ENCODE peak calls at places on chromosome 22, in ten cellular contexts. S, K, X, I, P, C, H, L, U and M are unnamed samples.

GRCh38 chr22:36467042-36467810 is 14.2 kb downstream of the TXN2 start:
- DNase-seq in X (peak; percentile 50), I (no peak), H (no peak), S (no peak), C (no peak), P (no peak), K (no peak), L (no peak), U (peak; percentile 57), M (no peak)

GRCh38 chr22:50270302-50271010 is at the start of gene MAPK11:
- DNase-seq in P (peak; percentile 78), S (peak; percentile 82), H (peak; percentile 83), C (peak; percentile 57), U (peak; percentile 92), L (peak; percentile 73), X (peak; percentile 82), I (peak; percentile 87), K (peak; percentile 73), M (peak; percentile 84)

GRCh38 chr22:43516996-43517635 is 105.3 kb downstream of the MPPED1 start:
- DNase-seq in H (no peak), K (no peak), L (no peak), I (no peak), X (no peak), P (no peak), U (no peak), C (no peak), S (no peak), M (no peak)

GRCh38 chr22:20299736-20300136 is 20.1 kb downstream of the DGCR6L start:
- DNase-seq in I (peak; percentile 84), K (no peak), L (no peak), S (no peak), H (no peak), P (no peak), U (peak; percentile 58), C (no peak), X (peak; percentile 57), M (no peak)

GRCh38 chr22:39517470-39517869 is 2.9 kb upstream of the ATF4 start:
- DNase-seq in C (no peak), I (no peak), H (no peak), K (no peak), U (no peak), X (no peak), P (no peak), L (no peak), S (no peak), M (no peak)

GRCh38 chr22:45525480-45525879 is 22.8 kb downstream of the FBLN1 start:
- DNase-seq in C (no peak), P (no peak), H (no peak), U (no peak), I (no peak), L (no peak), S (no peak), K (no peak), X (no peak), M (no peak)

GRCh38 chr22:24066872-24067271 is 55.8 kb downstream of the CABIN1 start:
- DNase-seq in K (no peak), I (peak; percentile 52), L (no peak), H (no peak), U (no peak), S (no peak), P (no peak), X (no peak), C (no peak), M (no peak)

GRCh38 chr22:32202539-32203180 is 2.2 kb downstream of the RFPL2 start:
- DNase-seq in P (peak; percentile 32), H (no peak), S (peak; percentile 37), X (peak; percentile 53), C (peak; percentile 25), L (peak; percentile 80), K (no peak), I (peak; percentile 83), U (peak; percentile 78), M (no peak)

GRCh38 chr22:17065433-17065832 is 19.4 kb upstream of the IL17RA start:
- DNase-seq in X (no peak), H (no peak), S (no peak), K (no peak), L (no peak), U (no peak), I (no peak), C (no peak), P (no peak), M (no peak)

GRCh38 chr22:29765905-29766631 is 739 bp downstream of the ZMAT5 start:
- DNase-seq in H (no peak), L (no peak), S (peak; percentile 15), U (peak; percentile 20), C (no peak), I (no peak), X (peak; percentile 36), P (no peak), K (no peak), M (no peak)

GRCh38 chr22:41542224-41542623 is 2.0 kb downstream of the POLR3H start:
- DNase-seq in I (no peak), X (no peak), L (no peak), U (no peak), K (no peak), P (no peak), C (no peak), H (no peak), S (no peak), M (no peak)

DNA sequence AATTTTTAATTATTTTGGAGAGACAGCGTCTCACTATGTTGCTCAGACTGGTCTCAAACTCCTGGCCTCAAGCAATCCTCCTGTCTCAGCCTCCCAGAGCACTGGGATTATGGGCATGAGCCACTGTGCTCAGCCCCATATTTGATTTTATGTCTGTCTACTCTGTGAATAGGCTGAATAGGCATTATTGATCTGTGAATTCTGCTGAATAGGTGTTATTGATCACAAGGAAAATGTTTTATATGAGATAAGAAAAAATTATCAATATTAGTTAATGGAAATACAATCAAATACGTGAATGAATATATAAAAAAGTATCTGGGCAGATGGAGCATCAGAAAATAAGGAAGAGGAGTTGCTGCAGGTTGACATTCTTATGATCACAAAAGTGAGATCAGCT is 483.4 kb upstream of the LARGE1 start:
- DNase-seq in K (no peak), P (no peak), U (no peak), H (no peak), S (no peak), I (no peak), C (no peak), X (no peak), L (no peak), M (no peak)
- H3K4me1 ChIP-seq in K (no peaks in the 10 kb centered on the region), P (no peaks in the 10 kb centered on the region), U (no peaks in the 10 kb centered on the region), H (no peaks in the 10 kb centered on the region), S (no peaks in the 10 kb centered on the region), I (no peaks in the 10 kb centered on the region), C (no peaks in the 10 kb centered on the region), X (no peaks in the 10 kb centered on the region), L (no peaks in the 10 kb centered on the region), M (no peaks in the 10 kb centered on the region)

DNA sequence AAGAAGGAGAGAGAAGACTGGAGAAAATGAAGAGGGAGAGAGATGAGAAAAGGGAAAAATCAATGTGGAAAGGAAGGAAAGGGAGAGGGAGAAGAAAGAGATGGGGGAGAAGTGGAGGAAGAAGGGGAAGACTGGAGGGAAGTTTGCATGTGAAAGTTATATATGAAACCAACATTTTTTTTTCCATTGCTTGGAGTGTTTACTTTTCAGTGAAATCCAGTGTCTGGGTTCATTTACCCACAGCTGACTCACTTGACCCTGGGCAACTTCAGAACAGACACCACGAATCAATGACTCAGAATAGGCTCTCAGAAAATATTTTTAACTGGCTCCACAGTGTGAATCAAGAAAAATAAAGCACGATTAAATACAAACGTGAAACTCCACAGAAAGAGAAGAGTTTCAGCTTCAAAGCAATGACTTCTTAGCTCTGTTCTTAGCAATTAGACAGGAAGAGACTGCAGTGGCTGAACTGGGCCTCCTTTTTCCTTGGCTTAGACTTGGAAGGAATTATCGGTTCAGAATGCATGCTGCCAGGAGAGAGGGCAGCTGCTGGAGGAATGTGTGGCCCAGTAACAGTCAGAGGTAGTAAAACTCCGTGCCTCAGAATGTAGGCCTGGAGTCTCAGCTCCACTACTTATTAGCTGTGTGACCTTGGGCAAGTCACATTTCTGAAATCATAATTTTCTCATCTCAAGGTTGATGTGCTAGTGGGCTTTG is 237.5 kb downstream of the MIAT start:
- DNase-seq in C (no peak), U (no peak), I (no peak), K (peak; percentile 49), S (no peak), P (no peak), X (peak; percentile 95), L (no peak), H (no peak), M (no peak)
- H3K27me3 ChIP-seq in C (peaks cover 11% of the 10 kb centered on the region), U (no peaks in the 10 kb centered on the region), I (peaks cover 7% of the 10 kb centered on the region), K (no peaks in the 10 kb centered on the region), S (no peaks in the 10 kb centered on the region), P (no peaks in the 10 kb centered on the region), X (no peaks in the 10 kb centered on the region), L (no peaks in the 10 kb centered on the region), H (no peaks in the 10 kb centered on the region), M (no peaks in the 10 kb centered on the region)

GRCh38 chr22:35403356-35403755 is 3.4 kb downstream of the MCM5 start:
- DNase-seq in I (no peak), H (no peak), S (no peak), K (no peak), L (no peak), U (no peak), P (no peak), X (no peak), C (no peak), M (no peak)

GRCh38 chr22:35400335-35400680 is 368 bp downstream of the MCM5 start:
- DNase-seq in S (no peak), U (peak; percentile 20), I (no peak), H (no peak), L (peak; percentile 39), K (no peak), P (no peak), C (no peak), X (peak; percentile 41), M (no peak)

GRCh38 chr22:35404176-35404575 is 4.2 kb downstream of the MCM5 start:
- DNase-seq in S (no peak), P (no peak), L (no peak), C (no peak), X (no peak), H (no peak), I (no peak), K (no peak), U (no peak), M (no peak)

GRCh38 chr22:35399678-35400334 is at the start of gene MCM5:
- DNase-seq in K (peak; percentile 98), I (peak; percentile 98), H (peak; percentile 94), P (peak; percentile 98), X (peak; percentile 100), U (peak; percentile 97), C (peak; percentile 94), L (peak; percentile 99), S (peak; percentile 95), M (peak; percentile 97)

DNA sequence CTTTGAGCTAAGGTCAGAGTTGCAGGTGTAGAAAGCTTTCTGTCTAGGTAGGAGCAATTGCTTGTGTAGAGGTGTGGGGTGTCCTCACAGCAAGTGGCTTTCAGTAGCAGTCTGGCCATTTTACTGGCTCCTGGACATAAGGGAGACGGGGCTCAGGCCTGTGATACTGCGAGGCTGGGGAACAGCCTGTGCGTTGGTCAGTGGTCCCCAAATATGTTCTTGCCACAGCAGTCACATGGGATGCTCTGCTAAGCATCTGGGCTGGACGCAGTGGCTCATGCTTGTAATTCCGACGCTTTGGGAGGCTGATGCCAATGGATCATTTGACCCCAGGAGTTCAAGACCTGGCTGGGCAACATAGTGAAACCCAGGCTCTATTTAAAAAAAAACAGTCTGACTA is 1.9 kb downstream of the MCM5 start:
- DNase-seq in H (no peak), S (no peak), K (no peak), P (no peak), I (no peak), U (no peak), C (no peak), L (no peak), X (no peak), M (no peak)
- H3K4me1 ChIP-seq in H (peaks cover 5% of the 10 kb centered on the region), S (peaks cover 15% of the 10 kb centered on the region), K (peaks cover 18% of the 10 kb centered on the region), P (peaks cover 22% of the 10 kb centered on the region), I (peaks cover 12% of the 10 kb centered on the region), U (peaks cover 3% of the 10 kb centered on the region), C (peaks cover 7% of the 10 kb centered on the region), L (peaks cover 5% of the 10 kb centered on the region), X (no peaks in the 10 kb centered on the region), M (peaks cover 9% of the 10 kb centered on the region)

GRCh38 chr22:49101225-49101624 is 726.4 kb downstream of the BRD1 start:
- DNase-seq in I (peak; percentile 41), U (no peak), S (no peak), K (no peak), X (no peak), C (no peak), P (no peak), L (no peak), H (no peak), M (no peak)
- H3K27me3 ChIP-seq in I (peaks cover 17% of the 10 kb centered on the region), U (no peaks in the 10 kb centered on the region), S (peaks cover 5% of the 10 kb centered on the region), K (no peaks in the 10 kb centered on the region), X (no peaks in the 10 kb centered on the region), C (no peaks in the 10 kb centered on the region), P (no peaks in the 10 kb centered on the region), L (no peaks in the 10 kb centered on the region), H (no peaks in the 10 kb centered on the region), M (no peaks in the 10 kb centered on the region)